ENCODE peak calls at places on chromosomes 13 and 19, in six cellular contexts. U is breast epithelium, J is AG04450, K is tibial nerve, G is A549, Y is mammary epithelial cell. A is an unnamed sample.
A peak's percentile ranks its signal among the peaks of the same experiment; 100 is the strongest.

GRCh38 chr13:64206430-64207225 is 2791.0 kb upstream of the PCDH20 start:
- DNase-seq in Y (no peak), U (no peak), G (no peak), K (no peak), J (no peak), A (no peak)

GRCh38 chr19:48506138-48506733 is 5.4 kb downstream of the LMTK3 start:
- DNase-seq in Y (peak; percentile 46), K (no peak), U (no peak), J (no peak), G (peak; percentile 84), A (no peak)

GRCh38 chr13:102872131-102872530 is 26.3 kb downstream of the ERCC5 start:
- DNase-seq in J (no peak), K (no peak), G (no peak), Y (no peak), U (no peak), A (no peak)

GRCh38 chr13:46386426-46386995 is 541 bp downstream of the RUBCNL start:
- DNase-seq in K (no peak), G (no peak), Y (no peak), U (no peak), J (no peak), A (no peak)

GRCh38 chr13:41643502-41643901 is 186.2 kb downstream of the RGCC start:
- DNase-seq in G (no peak), Y (no peak), K (no peak), J (no peak), U (no peak), A (no peak)

GRCh38 chr13:73059460-73060250 is 850 bp downstream of the KLF5 start:
- DNase-seq in G (no peak), K (no peak), Y (peak; percentile 55), J (no peak), U (peak; percentile 63), A (peak; percentile 43)

GRCh38 chr19:47109541-47110375 is 3.8 kb downstream of the ZC3H4 start:
- DNase-seq in G (peak; percentile 60), J (no peak), K (no peak), U (no peak), Y (peak; percentile 50), A (peak; percentile 25)

GRCh38 chr13:85093808-85094207 is 705.4 kb downstream of the SLITRK6 start:
- DNase-seq in U (no peak), K (peak; percentile 62), Y (peak; percentile 73), J (no peak), G (no peak), A (no peak)

GRCh38 chr13:71774863-71775262 is 92.1 kb downstream of the DACH1 start:
- DNase-seq in J (no peak), G (no peak), K (no peak), U (no peak), Y (no peak), A (no peak)

GRCh38 chr13:107271226-107271625 is 703.3 kb upstream of the ARGLU1 start:
- DNase-seq in K (no peak), J (no peak), Y (no peak), G (no peak), U (no peak), A (no peak)

GRCh38 chr19:46517471-46517870 is 21.8 kb upstream of the PNMA8B start:
- DNase-seq in U (no peak), J (no peak), Y (no peak), K (no peak), G (no peak), A (no peak)

GRCh38 chr13:35475131-35475959 is 1.1 kb downstream of the MAB21L1 start:
- DNase-seq in K (peak; percentile 58), Y (peak; percentile 17), U (no peak), G (no peak), J (no peak), A (no peak)

DNA sequence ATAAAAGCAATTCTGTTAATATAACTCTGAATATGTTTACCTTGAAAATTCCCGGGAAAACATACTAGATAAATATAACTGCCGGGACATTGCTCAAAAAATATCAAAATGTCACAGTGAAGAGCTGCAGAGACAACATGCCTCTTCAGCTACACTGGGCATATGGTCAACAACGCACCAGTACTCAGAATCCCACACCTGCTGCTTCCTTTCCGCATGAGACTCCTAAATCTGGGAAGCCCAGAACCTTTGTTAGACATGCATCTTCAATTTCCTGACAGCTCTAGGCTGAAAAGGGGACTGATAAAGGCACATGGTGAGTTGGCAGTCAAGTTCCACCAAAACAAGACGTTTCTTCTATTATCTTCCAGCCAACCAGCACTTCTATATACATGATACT is 53.7 kb downstream of the USP12 start:
- DNase-seq in K (no peak), U (no peak), G (no peak), J (no peak), Y (no peak), A (no peak)
- H3K27ac ChIP-seq in K (no peak overlapping the region), U (no peak overlapping the region), G (no peak overlapping the region), J (no peak overlapping the region), Y (no peak overlapping the region), A (no peak overlapping the region)

GRCh38 chr19:9498183-9498902 is at the start of gene ZNF560:
- DNase-seq in U (no peak), Y (peak; percentile 2), K (no peak), G (no peak), J (no peak), A (no peak)
- H3K9me3 ChIP-seq in U (peaks cover 93% of the 10 kb centered on the region), Y (peaks cover 19% of the 10 kb centered on the region), K (peaks cover 95% of the 10 kb centered on the region), G (peaks cover 10% of the 10 kb centered on the region), J (peaks cover 44% of the 10 kb centered on the region), A (peaks cover 60% of the 10 kb centered on the region)

GRCh38 chr13:43981091-43981490 is 101.4 kb downstream of the LACC1 start:
- DNase-seq in G (no peak), U (no peak), K (no peak), J (no peak), Y (no peak), A (no peak)
- TF ChIP-seq CTCF in G (no peak), U (no peak), K (no peak), J (peak; percentile 5), Y (no peak), A (no peak)

DNA sequence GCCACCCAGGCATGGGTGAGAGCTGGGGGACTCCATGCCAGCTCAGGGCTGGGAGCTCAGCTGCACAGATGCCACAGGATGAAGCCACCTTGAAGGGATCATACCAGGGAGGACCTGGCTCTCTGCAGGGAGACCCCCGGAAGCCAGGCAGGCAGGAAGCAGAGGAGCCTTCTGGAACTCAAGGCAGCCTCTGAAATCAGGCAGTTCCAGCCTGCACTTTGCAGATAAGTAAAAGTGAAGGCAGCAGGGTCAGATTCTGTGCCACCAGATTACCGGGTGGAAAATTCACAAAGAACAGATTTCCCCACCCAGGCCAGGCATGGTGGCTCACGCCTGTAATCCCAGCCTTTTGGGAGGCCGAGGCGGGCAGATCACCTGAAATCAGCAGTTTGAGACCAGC is 2.5 kb downstream of the TMEM259 start:
- DNase-seq in K (no peak), U (no peak), Y (no peak), J (no peak), G (no peak), A (no peak)
- H3K27ac ChIP-seq in K (peak overlapping the region; percentile 79), U (no peak overlapping the region), Y (no peak overlapping the region), J (no peak overlapping the region), G (peak overlapping the region; percentile 82), A (peak overlapping the region; percentile 4)

GRCh38 chr19:23913931-23914330 is 755 bp upstream of the ZNF726 start:
- DNase-seq in Y (no peak), K (no peak), G (no peak), U (no peak), J (no peak), A (no peak)

GRCh38 chr19:23916991-23917390 is 2.3 kb downstream of the ZNF726 start:
- DNase-seq in U (no peak), K (no peak), J (no peak), Y (peak; percentile 46), G (no peak), A (no peak)

GRCh38 chr19:23914402-23915286 is at the start of gene ZNF726:
- DNase-seq in J (peak; percentile 59), U (peak; percentile 88), K (peak; percentile 87), G (peak; percentile 89), Y (peak; percentile 93), A (peak; percentile 77)

DNA sequence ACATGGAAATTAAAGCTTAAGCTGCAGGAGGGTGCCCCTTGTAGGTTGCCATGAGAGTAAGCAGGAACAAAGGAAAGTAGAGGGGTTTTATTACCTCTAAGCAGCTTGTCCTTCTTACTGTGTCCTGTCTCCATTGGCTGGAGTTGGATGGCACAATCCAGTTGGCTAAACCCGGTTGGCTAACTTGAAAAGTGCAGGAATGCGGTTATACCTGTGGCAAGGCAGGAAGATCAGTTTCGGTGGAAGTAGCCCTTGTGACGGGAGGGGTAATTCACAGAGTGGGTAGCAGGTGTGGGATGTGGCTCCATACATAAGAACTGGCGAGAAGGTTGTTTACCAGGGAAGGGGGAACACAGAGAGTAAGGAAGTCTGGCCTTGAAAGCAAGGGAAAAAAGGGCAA is 3.2 kb downstream of the ZNF726 start:
- DNase-seq in U (peak; percentile 58), Y (peak; percentile 60), G (no peak), J (no peak), K (no peak), A (no peak)
- H3K9me3 ChIP-seq in U (no peaks in the 10 kb centered on the region), Y (peaks cover 13% of the 10 kb centered on the region), G (peaks cover 56% of the 10 kb centered on the region), J (peaks cover 5% of the 10 kb centered on the region), K (no peaks in the 10 kb centered on the region), A (no peaks in the 10 kb centered on the region)

GRCh38 chr19:44845612-44846454 is at the start of gene NECTIN2:
- DNase-seq in Y (peak; percentile 96), G (peak; percentile 99), U (peak; percentile 99), K (peak; percentile 100), J (peak; percentile 98), A (peak; percentile 71)
- TF ChIP-seq CTCF in Y (peak; percentile 72), G (peak; percentile 96), U (peak; percentile 94), K (peak; percentile 43), J (peak; percentile 83), A (no peak)

GRCh38 chr19:55312621-55313117 is 12.5 kb downstream of the TMEM150B start:
- DNase-seq in K (no peak), Y (no peak), J (no peak), U (no peak), G (no peak), A (no peak)
- H3K27ac ChIP-seq in K (no peak overlapping the region), Y (no peak overlapping the region), J (no peak overlapping the region), U (no peak overlapping the region), G (no peak overlapping the region), A (no peak overlapping the region)

GRCh38 chr13:43546821-43547220 is 240.0 kb downstream of the ENOX1 start:
- DNase-seq in U (no peak), K (no peak), Y (no peak), G (no peak), J (no peak), A (no peak)
- H3K9me3 ChIP-seq in U (no peaks in the 10 kb centered on the region), K (no peaks in the 10 kb centered on the region), Y (no peaks in the 10 kb centered on the region), G (no peaks in the 10 kb centered on the region), J (no peaks in the 10 kb centered on the region), A (no peaks in the 10 kb centered on the region)

GRCh38 chr19:57558525-57558924 is 1.1 kb downstream of the ZNF550 start:
- DNase-seq in K (no peak), Y (no peak), J (no peak), G (no peak), U (no peak), A (no peak)
- TF ChIP-seq CTCF in K (no peak), Y (no peak), J (peak; percentile 21), G (no peak), U (no peak), A (no peak)